ENCODE peak calls at places on chromosome 3, in nine cellular contexts. S is RWPE1; G is stimulated activated CD8-positive, alpha-beta memory T cell treated with anti-CD3 and anti-CD28 coated beads, Interleukin-15, amount 100 ng/mL, for 24 hours; C is erythroblast; F is astrocyte; N is CD8-positive, alpha-beta memory T cell; I is CD4-positive, alpha-beta T cell; K is OCI-M1; P is H1. Y is an unnamed sample.

GRCh38 chr3:67641451-67641850 is 13.0 kb downstream of the SUCLG2 start:
- DNase-seq in S (no peak), G (no peak), K (no peak), F (no peak), N (no peak), C (no peak), I (no peak), P (no peak), Y (no peak)

GRCh38 chr3:163056874-163057497 is 1560.4 kb downstream of the OTOL1 start:
- DNase-seq in I (no peak), C (peak; percentile 16), G (no peak), P (no peak), S (peak; percentile 38), F (no peak), K (peak; percentile 70), N (no peak), Y (peak; percentile 11)

GRCh38 chr3:13080591-13080990 is 7.4 kb upstream of the IQSEC1 start:
- DNase-seq in F (no peak), G (no peak), N (no peak), C (no peak), P (no peak), K (no peak), S (no peak), I (no peak), Y (no peak)

GRCh38 chr3:71903141-71903540 is 118.2 kb upstream of the PROK2 start:
- DNase-seq in G (no peak), S (no peak), C (no peak), K (no peak), P (no peak), I (no peak), N (no peak), F (no peak), Y (no peak)

GRCh38 chr3:189338366-189338765 is 166.6 kb downstream of the TPRG1 start:
- DNase-seq in N (no peak), S (no peak), P (no peak), I (no peak), G (no peak), F (no peak), K (no peak), C (no peak), Y (no peak)

GRCh38 chr3:160378331-160379109 is 20.5 kb downstream of the IFT80 start:
- DNase-seq in I (no peak), F (peak; percentile 18), N (no peak), P (no peak), C (peak; percentile 4), G (no peak), K (no peak), S (no peak), Y (no peak)

GRCh38 chr3:119809249-119810017 is 27.5 kb downstream of the NR1I2 start:
- DNase-seq in P (no peak), K (no peak), F (no peak), I (no peak), S (no peak), G (no peak), C (no peak), N (no peak), Y (peak; percentile 6)

GRCh38 chr3:124559650-124560405 is 170.4 kb upstream of the UMPS start:
- DNase-seq in I (peak; percentile 33), P (no peak), K (peak; percentile 80), G (peak; percentile 8), N (peak; percentile 28), C (peak; percentile 57), F (peak; percentile 65), S (peak; percentile 75), Y (peak; percentile 73)

GRCh38 chr3:141386080-141386594 is 17.8 kb downstream of the ZBTB38 start:
- DNase-seq in N (no peak), I (no peak), F (no peak), S (no peak), G (no peak), P (no peak), C (no peak), K (no peak), Y (no peak)

GRCh38 chr3:124281453-124282316 is 289.8 kb upstream of the ROPN1 start:
- DNase-seq in F (peak; percentile 36), C (no peak), P (no peak), K (peak; percentile 38), I (no peak), S (peak; percentile 30), N (no peak), G (no peak), Y (peak; percentile 26)

GRCh38 chr3:100706365-100706764 is 2.9 kb upstream of the TFG start:
- DNase-seq in P (no peak), C (no peak), K (peak; percentile 27), N (no peak), S (no peak), F (peak; percentile 5), G (no peak), I (no peak), Y (no peak)

GRCh38 chr3:144636833-144637232 is 665.2 kb downstream of the DIPK2A start:
- DNase-seq in I (no peak), F (no peak), G (no peak), P (peak; percentile 9), N (no peak), C (no peak), S (no peak), K (peak; percentile 6), Y (no peak)

GRCh38 chr3:15982667-15983145 is 184.9 kb upstream of the ANKRD28 start:
- DNase-seq in K (no peak), P (no peak), C (no peak), G (no peak), S (peak; percentile 91), N (no peak), I (no peak), F (peak; percentile 97), Y (no peak)

GRCh38 chr3:160417311-160417710 is 17.9 kb downstream of the SMC4 start:
- DNase-seq in F (no peak), S (no peak), C (no peak), I (no peak), K (no peak), P (no peak), G (no peak), N (no peak), Y (no peak)